ENCODE peak calls at places on chromosomes 4 and X, in six cellular contexts. B is stimulated activated CD4-positive, alpha-beta T cell treated with anti-CD3 and anti-CD28 coated beads, Interleukin-15, amount 100 ng/mL, for 1 hour; V is HAP-1; D is activated CD4-positive, alpha-beta T cell treated with anti-CD3 and anti-CD28 coated beads, Interleukin-2, amount 50 U/mL, for 4 hours; G is HT-29; X is endothelial cell. R is an unnamed sample.

GRCh38 chrX:153525451-153525850 is 8.0 kb downstream of the ATP2B3 start:
- DNase-seq in G (no peak), X (no peak), V (no peak), D (no peak), B (no peak), R (no peak)

GRCh38 chr4:142402925-142403324 is 443.2 kb downstream of the INPP4B start:
- DNase-seq in B (no peak), D (peak), X (no peak), V (no peak), G (no peak), R (no peak)

GRCh38 chr4:3830774-3831528 is 64.8 kb downstream of the ADRA2C start:
- DNase-seq in V (no peak), D (no peak), X (no peak), B (no peak), G (no peak), R (no peak)

GRCh38 chr4:90815569-90815968 is 688.4 kb downstream of the CCSER1 start:
- DNase-seq in G (no peak), D (no peak), X (no peak), V (no peak), B (no peak), R (no peak)

GRCh38 chrX:31445542-31445941 is 373.7 kb upstream of the FTHL17 start:
- DNase-seq in D (no peak), V (no peak), B (no peak), G (no peak), X (no peak), R (no peak)

GRCh38 chrX:4622768-4623167 is 909.3 kb upstream of the PRKX start:
- DNase-seq in B (no peak), V (no peak), G (no peak), X (no peak), D (no peak), R (no peak)

GRCh38 chrX:112058255-112058654 is 24.3 kb downstream of the TRPC5 start:
- DNase-seq in G (no peak), D (no peak), X (peak), B (no peak), V (no peak), R (no peak)

GRCh38 chr4:170005472-170005871 is 20.7 kb downstream of the MFAP3L start:
- DNase-seq in B (no peak), X (no peak), D (no peak), G (no peak), V (no peak), R (no peak)

GRCh38 chrX:81003491-81004185 is 194.0 kb upstream of the BRWD3 start:
- DNase-seq in X (no peak), D (no peak), B (no peak), V (no peak), G (no peak), R (no peak)

GRCh38 chr4:94571301-94571700 is 119.6 kb downstream of the PDLIM5 start:
- DNase-seq in D (no peak), V (peak), X (peak), G (no peak), B (no peak), R (no peak)

GRCh38 chr4:89496851-89497250 is 189.3 kb upstream of the GPRIN3 start:
- DNase-seq in D (no peak), V (no peak), G (no peak), B (no peak), X (no peak), R (peak)

GRCh38 chr4:176422511-176422910 is 102.7 kb downstream of the SPCS3 start:
- DNase-seq in D (no peak), B (no peak), V (no peak), G (no peak), X (no peak), R (no peak)

GRCh38 chrX:108292053-108292452 is 146.2 kb downstream of the COL4A6 start:
- DNase-seq in B (no peak), V (no peak), G (no peak), X (no peak), D (no peak), R (no peak)

GRCh38 chr4:112702892-112703291 is 65.9 kb downstream of the LARP7 start:
- DNase-seq in G (no peak), D (no peak), V (no peak), X (no peak), B (no peak), R (no peak)

GRCh38 chrX:826026-826425 is 195.4 kb downstream of the SHOX start:
- DNase-seq in X (no peak), D (no peak), V (no peak), G (no peak), B (no peak), R (no peak)

GRCh38 chr4:8130346-8131066 is 28.1 kb downstream of the ABLIM2 start:
- DNase-seq in G (no peak), X (no peak), D (no peak), B (no peak), V (no peak), R (no peak)

GRCh38 chr4:88283661-88284377 is 542 bp downstream of the PPM1K start:
- DNase-seq in X (peak), G (peak), D (peak), V (peak), B (peak), R (peak)

GRCh38 chrX:74449937-74450330 is 28.6 kb downstream of the SLC16A2 start:
- DNase-seq in D (no peak), X (no peak), V (no peak), B (no peak), G (no peak), R (peak)

GRCh38 chrX:9343971-9344370 is 120.9 kb upstream of the TBL1X start:
- DNase-seq in D (no peak), G (no peak), V (no peak), X (no peak), B (no peak), R (no peak)